ENCODE peak calls at places on chromosomes 3 and 15, in seven cellular contexts. One of them, this sample, is unnamed.

GRCh38 chr15:97961067-97961954 is 808 bp downstream of the ARRDC4 start:
- DNase-seq in naive thymus-derived CD4-positive, alpha-beta T cell: peak
- DNase-seq in fibroblast of lung: peak
- DNase-seq in bronchial epithelial cell: no peak
- DNase-seq in GM06990: no peak
- DNase-seq in thoracic aorta: no peak
- DNase-seq in hepatic stellate cell: peak
- DNase-seq in this sample: peak

GRCh38 chr3:151976211-151977050 is 103.0 kb downstream of the SUCNR1 start:
- DNase-seq in hepatic stellate cell: peak
- DNase-seq in fibroblast of lung: peak
- DNase-seq in bronchial epithelial cell: peak
- DNase-seq in thoracic aorta: peak
- DNase-seq in naive thymus-derived CD4-positive, alpha-beta T cell: no peak
- DNase-seq in GM06990: peak
- DNase-seq in this sample: peak

GRCh38 chr3:44906997-44907396 is 32.6 kb downstream of the TGM4 start:
- DNase-seq in hepatic stellate cell: no peak
- DNase-seq in fibroblast of lung: no peak
- DNase-seq in bronchial epithelial cell: peak
- DNase-seq in thoracic aorta: no peak
- DNase-seq in GM06990: no peak
- DNase-seq in naive thymus-derived CD4-positive, alpha-beta T cell: no peak
- DNase-seq in this sample: no peak

GRCh38 chr15:66877558-66878285 is 175.7 kb downstream of the SMAD6 start:
- DNase-seq in thoracic aorta: no peak
- DNase-seq in hepatic stellate cell: no peak
- DNase-seq in naive thymus-derived CD4-positive, alpha-beta T cell: no peak
- DNase-seq in fibroblast of lung: no peak
- DNase-seq in bronchial epithelial cell: no peak
- DNase-seq in GM06990: no peak
- DNase-seq in this sample: no peak

GRCh38 chr3:143643905-143644304 is 204.4 kb downstream of the SLC9A9 start:
- DNase-seq in naive thymus-derived CD4-positive, alpha-beta T cell: no peak
- DNase-seq in thoracic aorta: no peak
- DNase-seq in GM06990: no peak
- DNase-seq in hepatic stellate cell: no peak
- DNase-seq in fibroblast of lung: peak
- DNase-seq in bronchial epithelial cell: no peak
- DNase-seq in this sample: no peak

GRCh38 chr3:175009294-175009693 is 150.2 kb downstream of the NAALADL2 start:
- DNase-seq in fibroblast of lung: no peak
- DNase-seq in hepatic stellate cell: no peak
- DNase-seq in bronchial epithelial cell: no peak
- DNase-seq in naive thymus-derived CD4-positive, alpha-beta T cell: no peak
- DNase-seq in thoracic aorta: no peak
- DNase-seq in GM06990: no peak
- DNase-seq in this sample: no peak

GRCh38 chr3:175861916-175862315 is 1002.8 kb downstream of the NAALADL2 start:
- DNase-seq in fibroblast of lung: no peak
- DNase-seq in GM06990: no peak
- DNase-seq in bronchial epithelial cell: no peak
- DNase-seq in hepatic stellate cell: no peak
- DNase-seq in naive thymus-derived CD4-positive, alpha-beta T cell: no peak
- DNase-seq in thoracic aorta: no peak
- DNase-seq in this sample: no peak

GRCh38 chr3:187082976-187083375 is 56.3 kb downstream of the RPL39L start:
- DNase-seq in hepatic stellate cell: no peak
- DNase-seq in naive thymus-derived CD4-positive, alpha-beta T cell: no peak
- DNase-seq in GM06990: no peak
- DNase-seq in fibroblast of lung: no peak
- DNase-seq in thoracic aorta: no peak
- DNase-seq in bronchial epithelial cell: no peak
- DNase-seq in this sample: no peak

This sample was measured in HT-29.